ENCODE peak calls at places on chromosomes 3 and 15, in nine cellular contexts. One of them, this sample, is unnamed.

GRCh38 chr3:162391301-162391700 is 894.7 kb downstream of the OTOL1 start:
- DNase-seq in uterus: no peak
- DNase-seq in naive thymus-derived CD4-positive, alpha-beta T cell: no peak
- DNase-seq in aorta: no peak
- DNase-seq in right cardiac atrium: no peak
- DNase-seq in upper lobe of right lung: no peak
- DNase-seq in CD8-positive, alpha-beta memory T cell: no peak
- DNase-seq in GM23338: no peak
- DNase-seq in Panc1: no peak
- DNase-seq in this sample: no peak

GRCh38 chr3:29503969-29504368 is 223.1 kb downstream of the RBMS3 start:
- DNase-seq in uterus: peak; percentile 60
- DNase-seq in naive thymus-derived CD4-positive, alpha-beta T cell: no peak
- DNase-seq in aorta: no peak
- DNase-seq in right cardiac atrium: peak; percentile 59
- DNase-seq in upper lobe of right lung: no peak
- DNase-seq in CD8-positive, alpha-beta memory T cell: no peak
- DNase-seq in GM23338: no peak
- DNase-seq in Panc1: no peak
- DNase-seq in this sample: peak; percentile 64

GRCh38 chr3:194577985-194578905 is 55.0 kb downstream of the TMEM44 start:
- DNase-seq in uterus: no peak
- DNase-seq in naive thymus-derived CD4-positive, alpha-beta T cell: no peak
- DNase-seq in aorta: peak; percentile 93
- DNase-seq in right cardiac atrium: peak; percentile 71
- DNase-seq in upper lobe of right lung: no peak
- DNase-seq in CD8-positive, alpha-beta memory T cell: no peak
- DNase-seq in GM23338: no peak
- DNase-seq in Panc1: peak; percentile 78
- DNase-seq in this sample: peak; percentile 93

GRCh38 chr3:60363817-60364216 is 887.4 kb downstream of the FHIT start:
- DNase-seq in uterus: no peak
- DNase-seq in naive thymus-derived CD4-positive, alpha-beta T cell: no peak
- DNase-seq in aorta: no peak
- DNase-seq in right cardiac atrium: no peak
- DNase-seq in upper lobe of right lung: no peak
- DNase-seq in CD8-positive, alpha-beta memory T cell: no peak
- DNase-seq in GM23338: no peak
- DNase-seq in Panc1: no peak
- DNase-seq in this sample: no peak

GRCh38 chr3:76585794-76586392 is 454.0 kb upstream of the ROBO2 start:
- DNase-seq in uterus: no peak
- DNase-seq in naive thymus-derived CD4-positive, alpha-beta T cell: no peak
- DNase-seq in aorta: no peak
- DNase-seq in right cardiac atrium: no peak
- DNase-seq in upper lobe of right lung: no peak
- DNase-seq in CD8-positive, alpha-beta memory T cell: no peak
- DNase-seq in GM23338: peak; percentile 59
- DNase-seq in Panc1: no peak
- DNase-seq in this sample: no peak

GRCh38 chr15:96330064-96330449 is 443 bp upstream of the NR2F2 start:
- DNase-seq in uterus: peak; percentile 80
- DNase-seq in naive thymus-derived CD4-positive, alpha-beta T cell: peak; percentile 22
- DNase-seq in aorta: peak; percentile 91
- DNase-seq in right cardiac atrium: peak; percentile 92
- DNase-seq in upper lobe of right lung: no peak
- DNase-seq in CD8-positive, alpha-beta memory T cell: no peak
- DNase-seq in GM23338: peak; percentile 79
- DNase-seq in Panc1: no peak
- DNase-seq in this sample: no peak

GRCh38 chr3:177174607-177175006 is 22.7 kb downstream of the TBL1XR1 start:
- DNase-seq in uterus: no peak
- DNase-seq in naive thymus-derived CD4-positive, alpha-beta T cell: no peak
- DNase-seq in aorta: no peak
- DNase-seq in right cardiac atrium: no peak
- DNase-seq in upper lobe of right lung: no peak
- DNase-seq in CD8-positive, alpha-beta memory T cell: no peak
- DNase-seq in GM23338: no peak
- DNase-seq in Panc1: no peak
- DNase-seq in this sample: no peak

GRCh38 chr3:9809615-9810356 is at the start of gene TTLL3:
- DNase-seq in uterus: peak; percentile 81
- DNase-seq in naive thymus-derived CD4-positive, alpha-beta T cell: peak; percentile 47
- DNase-seq in aorta: peak; percentile 94
- DNase-seq in right cardiac atrium: peak; percentile 95
- DNase-seq in upper lobe of right lung: peak; percentile 91
- DNase-seq in CD8-positive, alpha-beta memory T cell: peak; percentile 40
- DNase-seq in GM23338: peak; percentile 93
- DNase-seq in Panc1: no peak
- DNase-seq in this sample: peak; percentile 79

GRCh38 chr3:184710870-184711365 is 946 bp downstream of the MAGEF1 start:
- DNase-seq in uterus: no peak
- DNase-seq in naive thymus-derived CD4-positive, alpha-beta T cell: peak; percentile 37
- DNase-seq in aorta: peak; percentile 69
- DNase-seq in right cardiac atrium: peak; percentile 71
- DNase-seq in upper lobe of right lung: no peak
- DNase-seq in CD8-positive, alpha-beta memory T cell: no peak
- DNase-seq in GM23338: no peak
- DNase-seq in Panc1: no peak
- DNase-seq in this sample: peak; percentile 54

GRCh38 chr3:72753495-72753894 is 94.8 kb downstream of the SHQ1 start:
- DNase-seq in uterus: no peak
- DNase-seq in naive thymus-derived CD4-positive, alpha-beta T cell: no peak
- DNase-seq in aorta: no peak
- DNase-seq in right cardiac atrium: no peak
- DNase-seq in upper lobe of right lung: no peak
- DNase-seq in CD8-positive, alpha-beta memory T cell: no peak
- DNase-seq in GM23338: no peak
- DNase-seq in Panc1: no peak
- DNase-seq in this sample: no peak

GRCh38 chr3:64686446-64686908 is 1.3 kb downstream of the ADAMTS9 start:
- DNase-seq in uterus: no peak
- DNase-seq in naive thymus-derived CD4-positive, alpha-beta T cell: no peak
- DNase-seq in aorta: no peak
- DNase-seq in right cardiac atrium: no peak
- DNase-seq in upper lobe of right lung: peak; percentile 80
- DNase-seq in CD8-positive, alpha-beta memory T cell: no peak
- DNase-seq in GM23338: peak; percentile 66
- DNase-seq in Panc1: no peak
- DNase-seq in this sample: peak; percentile 71

GRCh38 chr15:26983822-26984221 is 12.8 kb downstream of the GABRG3 start:
- DNase-seq in uterus: no peak
- DNase-seq in naive thymus-derived CD4-positive, alpha-beta T cell: no peak
- DNase-seq in aorta: no peak
- DNase-seq in right cardiac atrium: no peak
- DNase-seq in upper lobe of right lung: no peak
- DNase-seq in CD8-positive, alpha-beta memory T cell: no peak
- DNase-seq in GM23338: peak; percentile 59
- DNase-seq in Panc1: no peak
- DNase-seq in this sample: no peak

GRCh38 chr3:146640955-146641867 is 36.1 kb upstream of the PLSCR5 start:
- DNase-seq in uterus: no peak
- DNase-seq in naive thymus-derived CD4-positive, alpha-beta T cell: no peak
- DNase-seq in aorta: no peak
- DNase-seq in right cardiac atrium: no peak
- DNase-seq in upper lobe of right lung: no peak
- DNase-seq in CD8-positive, alpha-beta memory T cell: no peak
- DNase-seq in GM23338: peak; percentile 76
- DNase-seq in Panc1: no peak
- DNase-seq in this sample: no peak

GRCh38 chr3:168156479-168156878 is 60.8 kb upstream of the GOLIM4 start:
- DNase-seq in uterus: no peak
- DNase-seq in naive thymus-derived CD4-positive, alpha-beta T cell: no peak
- DNase-seq in aorta: no peak
- DNase-seq in right cardiac atrium: no peak
- DNase-seq in upper lobe of right lung: no peak
- DNase-seq in CD8-positive, alpha-beta memory T cell: no peak
- DNase-seq in GM23338: no peak
- DNase-seq in Panc1: no peak
- DNase-seq in this sample: no peak

GRCh38 chr3:57545636-57546268 is 1.6 kb upstream of the DNAH12 start:
- DNase-seq in uterus: no peak
- DNase-seq in naive thymus-derived CD4-positive, alpha-beta T cell: no peak
- DNase-seq in aorta: no peak
- DNase-seq in right cardiac atrium: peak; percentile 69
- DNase-seq in upper lobe of right lung: no peak
- DNase-seq in CD8-positive, alpha-beta memory T cell: no peak
- DNase-seq in GM23338: no peak
- DNase-seq in Panc1: no peak
- DNase-seq in this sample: no peak

GRCh38 chr15:63892794-63893441 is 59.2 kb upstream of the HERC1 start:
- DNase-seq in uterus: no peak
- DNase-seq in naive thymus-derived CD4-positive, alpha-beta T cell: peak; percentile 85
- DNase-seq in aorta: no peak
- DNase-seq in right cardiac atrium: peak; percentile 65
- DNase-seq in upper lobe of right lung: peak; percentile 66
- DNase-seq in CD8-positive, alpha-beta memory T cell: peak; percentile 53
- DNase-seq in GM23338: no peak
- DNase-seq in Panc1: no peak
- DNase-seq in this sample: no peak

GRCh38 chr3:25246921-25247320 is 181.1 kb upstream of the RARB start:
- DNase-seq in uterus: no peak
- DNase-seq in naive thymus-derived CD4-positive, alpha-beta T cell: no peak
- DNase-seq in aorta: no peak
- DNase-seq in right cardiac atrium: no peak
- DNase-seq in upper lobe of right lung: peak; percentile 40
- DNase-seq in CD8-positive, alpha-beta memory T cell: no peak
- DNase-seq in GM23338: peak; percentile 33
- DNase-seq in Panc1: no peak
- DNase-seq in this sample: no peak

GRCh38 chr15:96969892-96970710 is 639.6 kb downstream of the NR2F2 start:
- DNase-seq in uterus: no peak
- DNase-seq in naive thymus-derived CD4-positive, alpha-beta T cell: no peak
- DNase-seq in aorta: no peak
- DNase-seq in right cardiac atrium: no peak
- DNase-seq in upper lobe of right lung: no peak
- DNase-seq in CD8-positive, alpha-beta memory T cell: no peak
- DNase-seq in GM23338: no peak
- DNase-seq in Panc1: no peak
- DNase-seq in this sample: no peak

DNA sequence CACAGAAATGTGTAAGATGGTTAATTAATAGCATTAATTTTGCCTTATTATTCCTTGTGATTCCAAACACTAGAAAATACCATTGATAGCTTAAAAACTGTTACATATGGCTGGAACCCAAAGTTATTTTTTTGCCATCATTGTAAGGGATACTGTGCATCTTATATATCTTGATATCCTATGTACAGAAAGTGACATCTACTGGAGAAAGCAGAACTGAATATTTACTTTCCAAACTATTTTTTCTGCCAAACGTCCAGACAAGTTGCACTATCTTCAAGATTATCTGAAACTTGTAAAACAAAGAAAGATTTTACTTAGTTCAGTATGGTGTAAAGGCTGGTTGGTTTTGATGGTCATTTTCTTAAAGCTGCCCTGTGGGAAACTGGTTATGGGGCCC is 33.3 kb upstream of the MEIS2 start:
- DNase-seq in uterus: no peak
- DNase-seq in naive thymus-derived CD4-positive, alpha-beta T cell: no peak
- DNase-seq in aorta: no peak
- DNase-seq in right cardiac atrium: no peak
- DNase-seq in upper lobe of right lung: no peak
- DNase-seq in CD8-positive, alpha-beta memory T cell: no peak
- DNase-seq in GM23338: no peak
- DNase-seq in Panc1: no peak
- DNase-seq in this sample: no peak
- H3K27ac ChIP-seq in uterus: peak overlapping the region; percentile 33
- H3K27ac ChIP-seq in naive thymus-derived CD4-positive, alpha-beta T cell: no peak overlapping the region
- H3K27ac ChIP-seq in aorta: no peak overlapping the region
- H3K27ac ChIP-seq in right cardiac atrium: no peak overlapping the region
- H3K27ac ChIP-seq in upper lobe of right lung: no peak overlapping the region
- H3K27ac ChIP-seq in CD8-positive, alpha-beta memory T cell: no peak overlapping the region
- H3K27ac ChIP-seq in GM23338: no peak overlapping the region
- H3K27ac ChIP-seq in Panc1: no peak overlapping the region
- H3K27ac ChIP-seq in this sample: no peak overlapping the region

DNA sequence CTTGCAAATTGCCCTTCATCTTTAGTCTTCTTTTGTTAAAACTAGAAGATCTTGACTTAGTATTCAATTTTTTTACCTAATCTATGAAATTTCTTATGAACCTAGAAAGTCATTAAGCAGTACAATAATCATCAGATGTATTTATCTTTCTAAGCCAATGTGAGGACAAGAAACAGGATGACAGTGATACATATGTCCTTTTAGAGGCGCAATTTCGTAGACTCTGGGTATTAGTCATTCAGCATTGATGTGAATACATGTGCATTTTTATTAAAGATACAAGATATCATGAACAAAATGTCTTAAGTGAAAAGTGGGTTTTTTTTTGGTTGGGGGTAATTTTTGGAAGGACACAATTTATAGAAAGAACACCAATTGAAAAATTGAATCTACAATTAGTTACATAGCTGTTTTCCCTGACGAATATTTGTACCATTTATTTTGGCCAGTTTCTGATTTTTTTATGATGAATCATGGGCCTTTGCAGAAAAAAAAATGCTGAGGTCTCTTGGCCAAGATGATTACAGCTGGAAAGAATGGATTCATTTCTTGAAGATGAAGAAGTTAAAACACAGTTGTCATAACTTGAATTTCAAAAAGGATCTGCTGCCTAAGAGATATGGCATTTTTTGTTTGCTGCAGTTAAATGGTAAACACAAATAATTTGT is 48.9 kb upstream of the AGTR1 start:
- DNase-seq in uterus: no peak
- DNase-seq in naive thymus-derived CD4-positive, alpha-beta T cell: no peak
- DNase-seq in aorta: no peak
- DNase-seq in right cardiac atrium: no peak
- DNase-seq in upper lobe of right lung: no peak
- DNase-seq in CD8-positive, alpha-beta memory T cell: no peak
- DNase-seq in GM23338: no peak
- DNase-seq in Panc1: no peak
- DNase-seq in this sample: no peak
- H3K4me3 ChIP-seq in uterus: no peak overlapping the region
- H3K4me3 ChIP-seq in naive thymus-derived CD4-positive, alpha-beta T cell: no peak overlapping the region
- H3K4me3 ChIP-seq in aorta: no peak overlapping the region
- H3K4me3 ChIP-seq in right cardiac atrium: no peak overlapping the region
- H3K4me3 ChIP-seq in upper lobe of right lung: no peak overlapping the region
- H3K4me3 ChIP-seq in CD8-positive, alpha-beta memory T cell: no peak overlapping the region
- H3K4me3 ChIP-seq in GM23338: no peak overlapping the region
- H3K4me3 ChIP-seq in Panc1: no peak overlapping the region
- H3K4me3 ChIP-seq in this sample: no peak overlapping the region

GRCh38 chr3:156678216-156678615 is 3.8 kb downstream of the TIPARP start:
- DNase-seq in uterus: no peak
- DNase-seq in naive thymus-derived CD4-positive, alpha-beta T cell: no peak
- DNase-seq in aorta: no peak
- DNase-seq in right cardiac atrium: no peak
- DNase-seq in upper lobe of right lung: no peak
- DNase-seq in CD8-positive, alpha-beta memory T cell: no peak
- DNase-seq in GM23338: no peak
- DNase-seq in Panc1: no peak
- DNase-seq in this sample: no peak
- H3K27ac ChIP-seq in uterus: no peak overlapping the region
- H3K27ac ChIP-seq in naive thymus-derived CD4-positive, alpha-beta T cell: no peak overlapping the region
- H3K27ac ChIP-seq in aorta: no peak overlapping the region
- H3K27ac ChIP-seq in right cardiac atrium: peak overlapping the region; percentile 9
- H3K27ac ChIP-seq in upper lobe of right lung: no peak overlapping the region
- H3K27ac ChIP-seq in CD8-positive, alpha-beta memory T cell: no peak overlapping the region
- H3K27ac ChIP-seq in GM23338: no peak overlapping the region
- H3K27ac ChIP-seq in Panc1: no peak overlapping the region
- H3K27ac ChIP-seq in this sample: peak overlapping the region; percentile 99

DNA sequence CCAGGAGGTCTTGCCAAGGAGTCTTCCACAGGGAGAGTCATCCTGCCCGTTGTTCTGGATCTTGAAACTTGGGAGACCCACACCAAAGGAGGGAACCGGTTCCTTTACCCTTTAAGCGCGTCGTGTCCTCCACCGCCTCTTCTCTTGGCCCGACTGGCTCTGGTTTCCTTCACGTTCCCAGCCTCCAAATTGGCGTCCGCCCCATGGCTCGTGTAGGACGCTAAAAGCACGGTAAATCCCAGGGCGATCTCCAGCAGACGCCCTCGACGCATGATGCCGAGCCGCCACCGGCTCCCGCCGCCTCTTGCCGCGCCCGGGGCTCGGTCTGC is 1.0 kb downstream of the FBN1 start:
- DNase-seq in uterus: peak; percentile 51
- DNase-seq in naive thymus-derived CD4-positive, alpha-beta T cell: no peak
- DNase-seq in aorta: no peak
- DNase-seq in right cardiac atrium: peak; percentile 88
- DNase-seq in upper lobe of right lung: peak; percentile 64
- DNase-seq in CD8-positive, alpha-beta memory T cell: no peak
- DNase-seq in GM23338: no peak
- DNase-seq in Panc1: no peak
- DNase-seq in this sample: no peak
- H3K4me3 ChIP-seq in uterus: peak overlapping the region; percentile 91
- H3K4me3 ChIP-seq in naive thymus-derived CD4-positive, alpha-beta T cell: no peak overlapping the region
- H3K4me3 ChIP-seq in aorta: peak overlapping the region; percentile 61
- H3K4me3 ChIP-seq in right cardiac atrium: peak overlapping the region; percentile 58
- H3K4me3 ChIP-seq in upper lobe of right lung: peak overlapping the region; percentile 70
- H3K4me3 ChIP-seq in CD8-positive, alpha-beta memory T cell: no peak overlapping the region
- H3K4me3 ChIP-seq in GM23338: peak overlapping the region; percentile 84
- H3K4me3 ChIP-seq in Panc1: peak overlapping the region; percentile 56
- H3K4me3 ChIP-seq in this sample: peak overlapping the region; percentile 88

This sample was measured in right atrium auricular region.